ENCODE peak calls at places on chromosomes 13 and 19, in seven cellular contexts. V is adrenal gland; K is colonic mucosa; N is fibroblast of pulmonary artery; F is CD8-positive, alpha-beta memory T cell; H is BE2C; X is CD4-positive, CD25-positive, alpha-beta regulatory T cell. U is an unnamed sample.

GRCh38 chr13:46211116-46211515 is 612 bp upstream of the LRRC63 start:
- DNase-seq in X (peak; percentile 56), F (no peak), N (no peak), H (no peak), V (peak; percentile 34), K (no peak), U (no peak)

GRCh38 chr13:74056829-74057564 is 77.2 kb downstream of the KLF12 start:
- DNase-seq in N (no peak), X (no peak), V (peak; percentile 33), F (no peak), K (no peak), H (peak; percentile 75), U (no peak)

GRCh38 chr13:27954406-27954851 is 14.7 kb downstream of the CDX2 start:
- DNase-seq in V (peak; percentile 19), N (peak; percentile 13), X (no peak), K (peak; percentile 63), F (no peak), H (no peak), U (no peak)

GRCh38 chr13:95833713-95834112 is 156.8 kb downstream of the DNAJC3 start:
- DNase-seq in V (no peak), N (peak; percentile 42), F (no peak), X (no peak), H (no peak), K (no peak), U (no peak)

GRCh38 chr19:19552811-19553210 is 14.7 kb downstream of the CILP2 start:
- DNase-seq in N (peak; percentile 34), F (no peak), H (peak; percentile 48), V (no peak), K (no peak), X (no peak), U (peak; percentile 36)

GRCh38 chr19:6602729-6603114 is 11.8 kb upstream of the CD70 start:
- DNase-seq in F (no peak), N (no peak), X (no peak), H (no peak), K (no peak), V (no peak), U (no peak)

GRCh38 chr19:52592301-52592700 is 22.2 kb downstream of the ZNF701 start:
- DNase-seq in X (no peak), V (no peak), K (no peak), N (no peak), F (no peak), H (no peak), U (no peak)

GRCh38 chr13:101942038-101942437 is 459.8 kb downstream of the FGF14 start:
- DNase-seq in V (no peak), F (no peak), K (peak; percentile 23), X (peak; percentile 7), N (peak; percentile 16), H (peak; percentile 55), U (peak; percentile 43)

GRCh38 chr13:112693831-112694497 is 4.1 kb downstream of the ATP11A start:
- DNase-seq in K (no peak), V (peak; percentile 70), F (no peak), X (no peak), H (no peak), N (peak; percentile 77), U (peak; percentile 34)

GRCh38 chr13:39410089-39410901 is 192.7 kb downstream of the LHFPL6 start:
- DNase-seq in X (no peak), K (no peak), H (no peak), F (no peak), N (peak; percentile 93), V (no peak), U (no peak)

GRCh38 chr13:48804836-48805601 is 151.3 kb downstream of the CYSLTR2 start:
- DNase-seq in V (no peak), K (no peak), F (no peak), X (peak; percentile 80), N (no peak), H (no peak), U (no peak)

GRCh38 chr13:22238269-22238668 is 567.4 kb downstream of the FGF9 start:
- DNase-seq in X (no peak), F (no peak), K (no peak), H (no peak), V (no peak), N (no peak), U (no peak)

GRCh38 chr19:2685204-2685704 is 17.2 kb downstream of the GNG7 start:
- DNase-seq in H (no peak), X (no peak), F (no peak), K (no peak), V (no peak), N (no peak), U (no peak)

GRCh38 chr19:14383556-14383897 is 2.3 kb downstream of the ADGRE5 start:
- DNase-seq in X (peak; percentile 27), V (no peak), N (peak; percentile 46), F (no peak), K (peak; percentile 51), H (no peak), U (no peak)
- H3K4me3 ChIP-seq in X (peak overlapping the region; percentile 95), V (peak overlapping the region; percentile 25), N (peak overlapping the region; percentile 44), F (peak overlapping the region; percentile 64), K (peak overlapping the region; percentile 68), H (no peak overlapping the region), U (no peak overlapping the region)

DNA sequence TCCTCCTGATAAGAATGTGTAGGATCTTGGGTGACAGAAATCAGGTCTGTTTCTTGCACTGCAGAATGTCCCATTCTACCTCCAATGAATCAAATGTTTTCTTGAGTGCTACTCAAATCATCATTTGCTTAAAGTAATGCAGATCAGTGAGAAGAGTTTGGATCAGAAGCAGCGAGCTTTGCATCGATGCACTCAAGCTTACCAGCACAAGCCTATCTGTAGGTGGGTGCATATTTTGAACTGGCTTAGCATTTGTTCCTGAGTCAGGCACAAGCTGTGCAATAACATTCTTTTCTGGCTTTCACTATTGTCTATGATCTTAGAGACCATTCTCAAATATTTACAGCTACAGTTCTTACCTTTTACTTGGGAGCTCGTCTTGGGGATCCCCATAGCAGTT is 109.5 kb downstream of the UBL3 start:
- DNase-seq in H (no peak), K (no peak), N (no peak), F (no peak), V (no peak), X (no peak), U (no peak)
- H3K4me3 ChIP-seq in H (no peak overlapping the region), K (no peak overlapping the region), N (no peak overlapping the region), F (no peak overlapping the region), V (no peak overlapping the region), X (no peak overlapping the region), U (no peak overlapping the region)

DNA sequence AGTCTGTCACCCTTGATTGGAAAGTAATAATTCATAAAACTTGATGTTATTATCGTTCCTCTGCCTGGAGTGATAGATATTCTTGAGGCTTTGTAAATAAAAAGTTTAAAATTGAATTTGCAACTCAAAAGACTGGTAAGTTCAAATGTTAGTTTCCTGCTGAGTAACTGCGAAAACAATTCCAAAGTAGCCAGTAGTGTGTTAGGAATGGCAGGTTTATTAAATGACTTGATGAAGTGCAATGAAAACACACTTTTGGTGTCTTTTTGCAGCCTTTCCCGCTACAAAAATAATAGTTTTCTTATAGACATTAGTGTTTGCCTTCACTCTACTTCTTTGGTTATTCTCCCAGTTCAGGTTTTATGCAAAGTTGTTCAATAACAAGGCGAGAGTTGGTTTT is 299.3 kb downstream of the DLEU7 start:
- DNase-seq in N (no peak), X (no peak), V (no peak), K (no peak), F (no peak), H (no peak), U (no peak)
- H3K4me3 ChIP-seq in N (no peak overlapping the region), X (no peak overlapping the region), V (no peak overlapping the region), K (no peak overlapping the region), F (no peak overlapping the region), H (no peak overlapping the region), U (no peak overlapping the region)

GRCh38 chr19:17841810-17842662 is 5.7 kb downstream of the JAK3 start:
- DNase-seq in V (peak; percentile 79), K (peak; percentile 91), N (peak; percentile 89), F (no peak), X (peak; percentile 39), H (peak; percentile 99), U (peak; percentile 84)

GRCh38 chr19:17843428-17843827 is 4.4 kb downstream of the JAK3 start:
- DNase-seq in K (no peak), X (no peak), H (no peak), N (no peak), F (no peak), V (no peak), U (no peak)

GRCh38 chr19:17841371-17841809 is 6.4 kb downstream of the JAK3 start:
- DNase-seq in N (no peak), H (no peak), X (no peak), V (no peak), F (no peak), K (no peak), U (no peak)

GRCh38 chr19:17843908-17844490 is 3.8 kb downstream of the JAK3 start:
- DNase-seq in X (no peak), V (no peak), F (no peak), H (no peak), K (no peak), N (no peak), U (no peak)

GRCh38 chr19:17842663-17843313 is 5.0 kb downstream of the JAK3 start:
- DNase-seq in X (no peak), H (no peak), V (no peak), K (no peak), F (no peak), N (no peak), U (no peak)
- H3K4me3 ChIP-seq in X (no peak overlapping the region), H (peak overlapping the region; percentile 53), V (no peak overlapping the region), K (peak overlapping the region; percentile 15), F (no peak overlapping the region), N (peak overlapping the region; percentile 38), U (peak overlapping the region; percentile 41)

GRCh38 chr19:41350735-41351338 is 2.9 kb downstream of the TGFB1 start:
- DNase-seq in V (no peak), F (no peak), K (no peak), H (no peak), X (no peak), N (no peak), U (no peak)

GRCh38 chr19:41352609-41353465 is 885 bp downstream of the TGFB1 start:
- DNase-seq in V (peak; percentile 56), N (peak; percentile 51), K (peak; percentile 73), H (peak; percentile 72), F (peak; percentile 69), X (peak; percentile 79), U (peak; percentile 17)

GRCh38 chr19:41353466-41354342 is at the start of gene TGFB1:
- DNase-seq in H (peak; percentile 79), F (peak; percentile 95), V (peak; percentile 89), N (peak; percentile 93), K (peak; percentile 82), X (peak; percentile 97), U (peak; percentile 78)

GRCh38 chr19:41351339-41352245 is 2.1 kb downstream of the TGFB1 start:
- DNase-seq in H (peak; percentile 46), V (peak; percentile 47), K (peak; percentile 72), F (peak; percentile 88), X (peak; percentile 87), N (peak; percentile 60), U (peak; percentile 28)

GRCh38 chr19:41352279-41352608 is 1.5 kb downstream of the TGFB1 start:
- DNase-seq in X (no peak), H (no peak), N (no peak), F (no peak), K (no peak), V (no peak), U (no peak)
- H3K4me3 ChIP-seq in X (peak overlapping the region; percentile 88), H (peak overlapping the region; percentile 75), N (peak overlapping the region; percentile 93), F (peak overlapping the region; percentile 97), K (peak overlapping the region; percentile 84), V (peak overlapping the region; percentile 48), U (peak overlapping the region; percentile 89)

U was measured in brain microvascular endothelial cell.